ENCODE peak calls at places on chromosomes 7 and 10, in seven cellular contexts. L is GM04503; O is LoVo; Y is right lobe of liver; I is activated CD4-positive, alpha-beta T cell treated with anti-CD3 and anti-CD28 coated beads for 36 hours; P is H9; K is stimulated activated naive CD8-positive, alpha-beta T cell treated with anti-CD3 and anti-CD28 coated beads, Interleukin-15, Interleukin-2, amounts not matched to agents 100 U/mL and 50 U/mL, for 24 hours. Z is an unnamed sample.

GRCh38 chr10:62844280-62845011 is 28.3 kb upstream of the EGR2 start:
- DNase-seq in L (no peak), O (no peak), Y (no peak), I (peak), P (no peak), K (peak), Z (no peak)

GRCh38 chr7:83301416-83301815 is 138.7 kb upstream of the PCLO start:
- DNase-seq in L (no peak), O (no peak), Y (no peak), I (no peak), P (no peak), K (no peak), Z (no peak)

GRCh38 chr7:95776561-95777185 is 4.3 kb downstream of the DYNC1I1 start:
- DNase-seq in L (no peak), O (peak), Y (no peak), I (no peak), P (no peak), K (no peak), Z (no peak)

GRCh38 chr10:70578371-70578947 is 24.1 kb downstream of the PRF1 start:
- DNase-seq in L (no peak), O (peak), Y (no peak), I (peak), P (no peak), K (peak), Z (no peak)

GRCh38 chr7:50491943-50492342 is 41.8 kb upstream of the FIGNL1 start:
- DNase-seq in L (no peak), O (no peak), Y (no peak), I (no peak), P (no peak), K (no peak), Z (no peak)

GRCh38 chr7:96599288-96599936 is 110.2 kb downstream of the SEM1 start:
- DNase-seq in L (no peak), O (no peak), Y (no peak), I (no peak), P (no peak), K (no peak), Z (no peak)

GRCh38 chr10:90930070-90930837 is 9.4 kb upstream of the ANKRD1 start:
- DNase-seq in L (peak), O (peak), Y (no peak), I (no peak), P (peak), K (no peak), Z (no peak)

GRCh38 chr7:159000859-159001435 is 143.7 kb downstream of the VIPR2 start:
- DNase-seq in L (no peak), O (no peak), Y (no peak), I (no peak), P (peak), K (no peak), Z (no peak)

GRCh38 chr7:142188846-142189245 is 69.0 kb downstream of the PRSS58 start:
- DNase-seq in L (no peak), O (peak), Y (no peak), I (no peak), P (no peak), K (no peak), Z (no peak)

GRCh38 chr7:139825666-139826290 is 3.3 kb upstream of the TBXAS1 start:
- DNase-seq in L (no peak), O (no peak), Y (no peak), I (no peak), P (no peak), K (no peak), Z (no peak)

GRCh38 chr10:132307823-132308587 is at the start of gene STK32C:
- DNase-seq in L (no peak), O (peak), Y (peak), I (peak), P (peak), K (peak), Z (peak)

GRCh38 chr7:134394046-134394445 is 64.9 kb downstream of the AKR1B1 start:
- DNase-seq in L (no peak), O (no peak), Y (no peak), I (no peak), P (no peak), K (no peak), Z (no peak)

GRCh38 chr10:112348759-112349158 is 25.2 kb upstream of the ACSL5 start:
- DNase-seq in L (no peak), O (no peak), Y (no peak), I (no peak), P (no peak), K (no peak), Z (no peak)

GRCh38 chr7:35249537-35249907 is 4.4 kb downstream of the TBX20 start:
- DNase-seq in L (no peak), O (no peak), Y (no peak), I (no peak), P (peak), K (no peak), Z (no peak)

GRCh38 chr7:44976746-44977196 is 2.0 kb downstream of the MYO1G start:
- DNase-seq in L (no peak), O (no peak), Y (peak), I (no peak), P (no peak), K (no peak), Z (no peak)

GRCh38 chr7:2122651-2123050 is 110.1 kb downstream of the MAD1L1 start:
- DNase-seq in L (no peak), O (no peak), Y (no peak), I (no peak), P (no peak), K (no peak), Z (no peak)

GRCh38 chr10:18098201-18098600 is 42.0 kb upstream of the CACNB2 start:
- DNase-seq in L (no peak), O (no peak), Y (no peak), I (no peak), P (no peak), K (no peak), Z (no peak)

GRCh38 chr10:5040010-5040635 is 36.5 kb upstream of the AKR1C2 start:
- DNase-seq in L (no peak), O (no peak), Y (no peak), I (no peak), P (no peak), K (no peak), Z (no peak)

GRCh38 chr10:91196268-91197043 is 24.0 kb upstream of the PCGF5 start:
- DNase-seq in L (no peak), O (no peak), Y (no peak), I (no peak), P (no peak), K (no peak), Z (no peak)

GRCh38 chr10:101569465-101569837 is 18.6 kb downstream of the POLL start:
- DNase-seq in L (no peak), O (no peak), Y (no peak), I (no peak), P (no peak), K (no peak), Z (no peak)

GRCh38 chr7:144862612-144863319 is 26.9 kb upstream of the TPK1 start:
- DNase-seq in L (no peak), O (no peak), Y (no peak), I (no peak), P (no peak), K (no peak), Z (no peak)

GRCh38 chr10:117168135-117168674 is 29.1 kb upstream of the KCNK18 start:
- DNase-seq in L (no peak), O (peak), Y (peak), I (peak), P (peak), K (peak), Z (peak)

GRCh38 chr10:122499012-122499411 is 37.7 kb downstream of the HTRA1 start:
- DNase-seq in L (no peak), O (no peak), Y (no peak), I (no peak), P (no peak), K (no peak), Z (no peak)

GRCh38 chr10:60508037-60508436 is 118.4 kb upstream of the ANK3 start:
- DNase-seq in L (no peak), O (no peak), Y (no peak), I (no peak), P (no peak), K (no peak), Z (no peak)

GRCh38 chr10:33337335-33337854 is 2.9 kb upstream of the NRP1 start:
- DNase-seq in L (no peak), O (no peak), Y (no peak), I (no peak), P (no peak), K (no peak), Z (no peak)

GRCh38 chr10:47357911-47358310 is 9.7 kb downstream of the RBP3 start:
- DNase-seq in L (no peak), O (no peak), Y (no peak), I (no peak), P (no peak), K (no peak), Z (no peak)

GRCh38 chr7:107564553-107565298 is 955 bp downstream of the DUS4L start:
- DNase-seq in L (peak), O (peak), Y (no peak), I (no peak), P (no peak), K (no peak), Z (no peak)

GRCh38 chr7:74503943-74504342 is 50.2 kb downstream of the GTF2IRD1 start:
- DNase-seq in L (no peak), O (no peak), Y (no peak), I (no peak), P (no peak), K (no peak), Z (no peak)

GRCh38 chr10:13614530-13615332 is 28.0 kb downstream of the PRPF18 start:
- DNase-seq in L (no peak), O (no peak), Y (no peak), I (no peak), P (peak), K (no peak), Z (no peak)

GRCh38 chr7:101549734-101550133 is 79.4 kb downstream of the MYL10 start:
- DNase-seq in L (no peak), O (no peak), Y (peak), I (no peak), P (peak), K (no peak), Z (peak)